ENCODE peak calls at places on chromosome 5, in six cellular contexts. A is adrenal gland, R is GM12892, W is suprapubic skin, M is GM12891, K is right lobe of liver. Y is an unnamed sample.

GRCh38 chr5:1470762-1471211 is 25.5 kb upstream of the SLC6A3 start:
- DNase-seq in A (no peak), R (no peak), W (peak), M (no peak), K (peak), Y (peak)

GRCh38 chr5:130720355-130720754 is 444.7 kb downstream of the HINT1 start:
- DNase-seq in A (no peak), R (no peak), W (no peak), M (no peak), K (no peak), Y (no peak)

GRCh38 chr5:78260771-78261170 is 33.7 kb downstream of the AP3B1 start:
- DNase-seq in A (no peak), R (no peak), W (no peak), M (no peak), K (no peak), Y (no peak)

GRCh38 chr5:73640861-73641320 is 14.9 kb downstream of the ARHGEF28 start:
- DNase-seq in A (no peak), R (no peak), W (no peak), M (no peak), K (no peak), Y (no peak)

GRCh38 chr5:32709789-32710334 is 1.3 kb upstream of the NPR3 start:
- DNase-seq in A (peak), R (peak), W (no peak), M (peak), K (peak), Y (peak)

GRCh38 chr5:82694886-82695285 is 382.3 kb downstream of the TMEM167A start:
- DNase-seq in A (no peak), R (no peak), W (no peak), M (no peak), K (no peak), Y (no peak)

GRCh38 chr5:53071738-53072137 is 37.8 kb downstream of the MOCS2 start:
- DNase-seq in A (peak), R (no peak), W (no peak), M (no peak), K (no peak), Y (no peak)

GRCh38 chr5:7534505-7534904 is 138.6 kb downstream of the ADCY2 start:
- DNase-seq in A (no peak), R (no peak), W (no peak), M (no peak), K (no peak), Y (no peak)

GRCh38 chr5:33441241-33441844 is 578 bp downstream of the TARS1 start:
- DNase-seq in A (peak), R (no peak), W (no peak), M (no peak), K (no peak), Y (no peak)

GRCh38 chr5:113232667-113233066 is 202.1 kb downstream of the TSSK1B start:
- DNase-seq in A (no peak), R (no peak), W (no peak), M (no peak), K (peak), Y (no peak)

GRCh38 chr5:93099902-93100347 is 481.1 kb downstream of the NR2F1-AS1 start:
- DNase-seq in A (no peak), R (no peak), W (no peak), M (no peak), K (no peak), Y (no peak)

GRCh38 chr5:118557103-118557805 is 431.1 kb downstream of the DTWD2 start:
- DNase-seq in A (no peak), R (no peak), W (no peak), M (no peak), K (no peak), Y (no peak)

GRCh38 chr5:98096155-98096554 is 677.3 kb upstream of the RGMB start:
- DNase-seq in A (no peak), R (no peak), W (no peak), M (no peak), K (no peak), Y (no peak)

GRCh38 chr5:56490971-56491468 is 257.9 kb upstream of the ANKRD55 start:
- DNase-seq in A (no peak), R (no peak), W (no peak), M (no peak), K (no peak), Y (no peak)

GRCh38 chr5:128197911-128198522 is 114.5 kb downstream of the SLC12A2 start:
- DNase-seq in A (no peak), R (no peak), W (no peak), M (no peak), K (no peak), Y (no peak)

GRCh38 chr5:129172561-129172960 is 78.0 kb downstream of the ISOC1 start:
- DNase-seq in A (no peak), R (no peak), W (no peak), M (no peak), K (no peak), Y (no peak)

GRCh38 chr5:172773481-172774469 is 2.8 kb upstream of the DUSP1 start:
- DNase-seq in A (peak), R (no peak), W (no peak), M (no peak), K (peak), Y (peak)

GRCh38 chr5:172770374-172770674 is 671 bp downstream of the DUSP1 start:
- DNase-seq in A (peak), R (no peak), W (no peak), M (peak), K (no peak), Y (peak)

GRCh38 chr5:172770675-172771438 is at the start of gene DUSP1:
- DNase-seq in A (peak), R (peak), W (peak), M (peak), K (peak), Y (peak)

GRCh38 chr5:172771439-172772111 is 580 bp upstream of the DUSP1 start:
- DNase-seq in A (no peak), R (no peak), W (no peak), M (no peak), K (no peak), Y (no peak)

DNA sequence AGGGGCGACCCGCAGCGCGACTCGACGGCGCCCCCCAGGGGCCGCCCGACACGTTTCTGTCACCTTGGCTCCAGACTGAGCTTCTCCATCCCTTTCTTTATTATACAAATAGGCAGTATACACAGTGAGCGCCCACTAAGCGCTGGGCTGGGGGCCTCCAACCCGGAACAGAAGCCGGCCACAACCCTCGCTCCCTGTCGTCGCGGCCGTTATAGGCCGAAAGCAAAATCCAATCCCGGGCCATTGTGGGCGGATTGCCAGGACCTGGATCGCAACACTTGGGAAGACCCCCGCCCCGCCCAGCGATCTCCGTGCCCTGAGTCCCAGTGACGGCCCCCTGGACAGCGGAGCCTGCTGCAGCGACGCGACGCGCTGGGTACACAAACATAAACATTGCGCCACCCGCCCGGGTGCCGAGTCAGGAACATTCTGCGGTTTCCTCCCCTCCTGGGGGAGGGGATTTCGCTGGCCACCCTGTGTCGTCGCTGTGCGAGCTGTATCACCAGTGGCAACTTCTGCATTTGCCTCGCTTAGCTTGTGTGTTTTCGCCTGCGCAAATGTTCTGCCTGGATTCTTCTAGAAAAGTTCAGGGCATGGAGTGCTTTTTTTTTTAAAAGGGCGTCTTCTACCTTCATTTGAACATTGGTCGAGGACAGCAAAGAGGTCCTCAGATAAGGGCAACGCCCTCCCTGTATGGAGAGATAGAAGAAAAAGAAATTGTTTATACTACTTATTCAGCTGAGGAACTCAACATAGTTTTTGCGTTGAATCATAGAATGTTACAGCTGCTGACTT is 1.3 kb upstream of the DUSP1 start:
- DNase-seq in A (peak), R (peak), W (peak), M (peak), K (peak), Y (peak)
- TF ChIP-seq POLR2A in A (peak), R (peak), W (peak), M (no peak), K (peak), Y (peak)

GRCh38 chr5:135349886-135350285 is 49.1 kb downstream of the MACROH2A1 start:
- DNase-seq in A (no peak), R (no peak), W (no peak), M (no peak), K (no peak), Y (no peak)

GRCh38 chr5:135345945-135346731 is 52.9 kb downstream of the MACROH2A1 start:
- DNase-seq in A (no peak), R (no peak), W (no peak), M (no peak), K (no peak), Y (no peak)

GRCh38 chr5:135350536-135350935 is 48.5 kb downstream of the MACROH2A1 start:
- DNase-seq in A (no peak), R (no peak), W (no peak), M (no peak), K (no peak), Y (no peak)

GRCh38 chr5:135348920-135349319 is 50.1 kb downstream of the MACROH2A1 start:
- DNase-seq in A (no peak), R (no peak), W (no peak), M (no peak), K (no peak), Y (no peak)

GRCh38 chr5:135349441-135349840 is 49.6 kb downstream of the MACROH2A1 start:
- DNase-seq in A (no peak), R (no peak), W (no peak), M (no peak), K (no peak), Y (no peak)
- TF ChIP-seq POLR2A in A (no peak), R (no peak), W (no peak), M (no peak), K (no peak), Y (no peak)

GRCh38 chr5:132495672-132496630 is 5.4 kb upstream of the IRF1 start:
- DNase-seq in A (peak), R (peak), W (peak), M (peak), K (peak), Y (peak)
- TF ChIP-seq POLR2A in A (peak), R (peak), W (peak), M (no peak), K (peak), Y (peak)

GRCh38 chr5:95842955-95843544 is 20.5 kb upstream of the GLRX start:
- DNase-seq in A (peak), R (no peak), W (no peak), M (no peak), K (peak), Y (peak)

GRCh38 chr5:95843733-95844223 is 21.3 kb upstream of the GLRX start:
- DNase-seq in A (no peak), R (no peak), W (no peak), M (no peak), K (peak), Y (no peak)

GRCh38 chr5:95846554-95847260 is 24.2 kb upstream of the GLRX start:
- DNase-seq in A (peak), R (no peak), W (no peak), M (no peak), K (peak), Y (no peak)

GRCh38 chr5:95847261-95847592 is 24.7 kb upstream of the GLRX start:
- DNase-seq in A (no peak), R (no peak), W (no peak), M (no peak), K (no peak), Y (no peak)

DNA sequence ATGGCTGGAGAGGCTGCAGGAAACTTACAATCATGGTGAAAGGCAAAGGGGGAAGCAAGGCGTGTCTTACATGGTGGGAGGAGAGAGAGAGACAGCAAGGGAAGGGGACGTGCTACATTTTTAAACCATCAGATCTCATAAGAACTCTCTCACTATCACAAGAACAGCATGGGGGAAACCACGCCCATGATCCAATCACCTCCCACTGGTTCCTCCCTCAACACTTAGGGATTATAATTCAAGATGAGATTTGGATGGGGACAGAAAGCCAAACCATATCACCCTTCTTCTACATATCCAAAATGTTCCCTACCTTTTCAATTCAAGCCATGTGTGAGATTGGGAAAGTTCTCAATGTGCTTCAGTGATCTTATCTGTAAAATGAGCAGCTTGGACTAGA is 22.9 kb upstream of the GLRX start:
- DNase-seq in A (no peak), R (no peak), W (no peak), M (no peak), K (no peak), Y (no peak)
- TF ChIP-seq POLR2A in A (no peak), R (no peak), W (no peak), M (no peak), K (peak), Y (no peak)

DNA sequence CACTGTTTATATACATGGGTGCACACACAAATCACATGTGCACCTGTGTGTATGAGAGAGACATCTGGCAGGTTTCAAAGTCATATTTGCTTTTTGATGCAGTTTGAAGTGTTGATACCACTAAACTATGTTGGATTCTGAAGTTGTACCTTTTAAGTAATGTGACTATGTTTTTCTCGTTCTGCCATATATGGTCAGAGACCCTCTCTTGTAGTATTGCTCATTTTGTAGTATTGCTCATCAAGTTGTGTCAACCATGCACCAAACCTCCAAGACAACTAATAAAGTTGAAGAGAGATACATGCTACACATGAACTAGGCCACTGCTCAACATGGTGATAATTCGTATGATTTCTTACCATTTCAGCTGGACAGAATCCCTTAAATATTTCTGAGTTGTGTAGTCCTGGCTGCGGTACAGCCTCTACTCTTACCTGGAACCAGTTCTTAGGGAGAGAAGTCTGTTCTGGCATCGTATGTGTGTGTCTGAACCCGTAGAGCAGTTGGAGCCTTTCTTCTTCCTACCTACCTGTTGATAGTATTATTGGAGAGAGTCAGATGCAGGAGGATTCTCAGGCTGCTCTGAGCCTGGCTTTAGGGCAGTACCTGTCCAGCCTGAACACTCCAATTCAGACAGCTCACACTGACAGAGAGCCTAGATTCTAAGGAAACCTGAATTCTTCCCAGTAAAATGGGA is 190.3 kb downstream of the CD180 start:
- DNase-seq in A (no peak), R (no peak), W (no peak), M (no peak), K (no peak), Y (no peak)
- TF ChIP-seq POLR2A in A (no peak), R (no peak), W (no peak), M (no peak), K (no peak), Y (no peak)

Y was measured in spleen.